ENCODE peak calls at places on chromosomes 3 and 15, in five cellular contexts. U is endothelial cell of umbilical vein, H is neural progenitor cell, C is astrocyte, B is GM23248. L is an unnamed sample.

GRCh38 chr15:58484794-58485600 is 53.2 kb downstream of the LIPC start:
- DNase-seq in U (no peak), H (no peak), B (no peak), C (no peak), L (no peak)

GRCh38 chr15:38972831-38973230 is 408.2 kb upstream of the RASGRP1 start:
- DNase-seq in C (peak; percentile 44), U (no peak), H (no peak), B (peak; percentile 15), L (peak; percentile 61)

GRCh38 chr15:32802296-32802936 is 84.6 kb downstream of the GREM1 start:
- DNase-seq in U (no peak), B (peak; percentile 79), C (peak; percentile 99), H (no peak), L (peak; percentile 95)

GRCh38 chr3:13282986-13283876 is 136.9 kb downstream of the NUP210 start:
- DNase-seq in H (peak; percentile 70), B (peak; percentile 40), C (no peak), U (no peak), L (peak; percentile 21)

GRCh38 chr3:134463676-134464611 is 21.8 kb downstream of the ANAPC13 start:
- DNase-seq in C (peak; percentile 99), B (peak; percentile 98), H (peak; percentile 92), U (no peak), L (peak; percentile 99)

GRCh38 chr3:173739716-173740115 is 342.2 kb downstream of the NLGN1 start:
- DNase-seq in H (no peak), C (peak; percentile 56), U (peak; percentile 83), B (no peak), L (peak; percentile 72)

GRCh38 chr3:177597325-177598109 is 400.2 kb upstream of the TBL1XR1 start:
- DNase-seq in B (peak; percentile 90), C (peak; percentile 99), U (peak; percentile 65), H (no peak), L (peak; percentile 85)

GRCh38 chr3:147740928-147741327 is 331.8 kb downstream of the ZIC1 start:
- DNase-seq in B (no peak), C (no peak), H (no peak), U (no peak), L (no peak)

GRCh38 chr15:42363487-42363886 is 4.2 kb downstream of the CAPN3 start:
- DNase-seq in U (no peak), H (no peak), C (no peak), B (no peak), L (no peak)

GRCh38 chr3:128879991-128880390 is 571 bp downstream of the ACAD9 start:
- DNase-seq in U (no peak), C (no peak), B (no peak), H (no peak), L (no peak)

GRCh38 chr3:10988003-10988402 is 4.5 kb upstream of the SLC6A1 start:
- DNase-seq in H (no peak), B (no peak), U (no peak), C (no peak), L (no peak)

GRCh38 chr15:63060699-63061098 is 18.2 kb downstream of the TPM1 start:
- DNase-seq in C (no peak), B (no peak), U (no peak), H (no peak), L (no peak)

GRCh38 chr15:52674831-52675230 is 4.4 kb downstream of the ATOSA start:
- DNase-seq in C (no peak), U (no peak), H (no peak), B (no peak), L (no peak)

GRCh38 chr15:51667478-51667877 is 13.8 kb upstream of the SCG3 start:
- DNase-seq in U (no peak), C (no peak), B (no peak), H (no peak), L (no peak)

GRCh38 chr15:91135201-91136130 is 35.4 kb downstream of the SV2B start:
- DNase-seq in C (no peak), B (no peak), U (no peak), H (no peak), L (no peak)

GRCh38 chr3:58899159-58899952 is 150.5 kb downstream of the CFAP20DC start:
- DNase-seq in H (no peak), C (peak; percentile 36), B (peak; percentile 12), U (peak; percentile 80), L (no peak)

GRCh38 chr3:132972333-132972732 is 65.9 kb upstream of the TMEM108 start:
- DNase-seq in H (no peak), B (peak; percentile 17), C (peak; percentile 25), U (no peak), L (no peak)

GRCh38 chr15:63483521-63484371 is 20.6 kb upstream of the USP3 start:
- DNase-seq in C (no peak), B (no peak), H (no peak), U (peak; percentile 51), L (no peak)

GRCh38 chr3:62632510-62633294 is 242.5 kb downstream of the CADPS start:
- DNase-seq in H (peak; percentile 28), U (no peak), C (no peak), B (no peak), L (no peak)

GRCh38 chr15:57216288-57216687 is 160.0 kb upstream of the CGNL1 start:
- DNase-seq in U (peak; percentile 68), C (peak; percentile 91), H (peak; percentile 38), B (peak; percentile 88), L (peak; percentile 92)

GRCh38 chr15:57220220-57220619 is 156.1 kb upstream of the CGNL1 start:
- DNase-seq in C (peak; percentile 71), H (no peak), B (peak; percentile 86), U (peak; percentile 44), L (peak; percentile 77)

GRCh38 chr15:57215371-57215770 is 160.9 kb upstream of the CGNL1 start:
- DNase-seq in C (no peak), U (no peak), H (no peak), B (peak; percentile 29), L (peak; percentile 23)

GRCh38 chr15:57217716-57218598 is 158.3 kb upstream of the CGNL1 start:
- DNase-seq in C (peak; percentile 67), H (peak; percentile 71), U (peak; percentile 27), B (peak; percentile 48), L (peak; percentile 29)

DNA sequence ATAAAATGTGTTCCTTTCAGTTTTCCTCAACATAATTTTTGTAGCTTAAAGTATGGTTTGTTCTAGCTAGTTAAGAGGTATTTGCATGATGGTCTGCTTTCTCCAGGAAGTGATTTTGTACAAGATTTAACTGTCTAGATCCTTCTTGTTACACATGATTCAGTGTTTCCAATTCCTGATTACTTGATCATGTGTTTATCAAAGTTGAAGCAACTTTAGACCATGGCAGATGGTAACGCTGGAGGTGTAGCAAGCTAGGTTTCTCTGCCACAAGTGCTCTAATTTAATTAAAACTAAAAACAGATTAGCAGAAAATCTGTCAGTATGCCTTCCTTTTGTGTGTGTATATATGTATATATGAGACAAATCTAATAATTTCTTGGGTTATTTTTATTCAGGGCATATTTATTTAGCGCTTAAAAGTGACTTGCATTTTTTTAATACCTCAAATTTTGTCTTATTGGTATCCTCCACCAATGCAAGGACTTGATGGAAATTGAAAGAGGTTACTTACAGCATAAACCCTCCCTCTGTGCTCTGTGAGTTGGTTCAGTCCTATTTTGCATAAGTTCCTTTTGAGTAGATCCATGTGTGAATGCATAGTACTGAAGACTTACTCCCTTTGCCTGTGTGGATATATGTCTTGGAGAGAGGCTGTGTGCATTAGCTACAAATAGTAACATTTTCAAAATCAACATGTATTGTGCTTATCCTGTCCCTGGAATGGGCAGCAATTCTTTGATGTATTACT is 157.3 kb upstream of the CGNL1 start:
- DNase-seq in H (peak; percentile 70), B (peak; percentile 80), U (peak; percentile 56), C (peak; percentile 98), L (peak; percentile 98)
- H3K9ac ChIP-seq in H (no peak overlapping the region), B (peak overlapping the region; percentile 56), U (no peak overlapping the region), C (peak overlapping the region; percentile 71), L (no peak overlapping the region)

GRCh38 chr3:73259841-73260240 is 198.4 kb downstream of the EBLN2 start:
- DNase-seq in B (peak; percentile 31), H (no peak), C (peak; percentile 13), U (no peak), L (no peak)
- H3K4me3 ChIP-seq in B (no peak overlapping the region), H (no peak overlapping the region), C (no peak overlapping the region), U (no peak overlapping the region), L (no peak overlapping the region)

DNA sequence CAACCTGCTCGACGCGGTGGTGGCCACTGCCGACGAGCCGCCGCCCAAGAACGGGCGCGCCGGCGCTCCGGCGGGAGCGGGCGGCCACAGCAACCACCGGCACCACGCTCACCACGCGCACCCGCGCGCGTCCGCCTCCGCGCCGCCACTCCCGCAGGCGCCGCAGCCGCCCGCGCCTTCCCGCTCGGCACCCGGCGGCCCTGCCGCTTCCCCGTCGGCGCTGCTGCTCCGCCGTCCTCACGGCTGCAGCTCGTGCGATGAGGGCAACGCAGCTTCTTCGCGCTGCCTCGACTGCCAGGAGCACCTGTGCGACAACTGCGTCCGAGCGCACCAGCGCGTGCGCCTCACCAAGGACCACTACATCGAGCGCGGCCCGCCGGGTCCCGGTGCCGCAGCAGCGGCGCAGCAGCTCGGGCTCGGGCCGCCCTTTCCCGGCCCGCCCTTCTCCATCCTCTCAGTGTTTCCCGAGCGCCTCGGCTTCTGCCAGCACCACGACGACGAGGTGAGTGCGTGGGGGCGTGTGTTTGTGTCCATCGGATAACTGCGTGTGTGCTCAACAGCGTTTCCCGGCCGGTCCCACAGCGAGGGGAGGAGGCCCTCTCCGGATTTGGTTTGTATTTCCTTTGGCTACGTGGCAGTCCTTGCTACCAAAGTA is 761 bp downstream of the TRIM71 start:
- DNase-seq in H (peak; percentile 48), B (no peak), U (no peak), C (no peak), L (no peak)
- TF ChIP-seq EZH2 in H (no peak), B (no peak), U (peak; percentile 89), C (peak; percentile 96), L (peak; percentile 93)

GRCh38 chr15:40746916-40747418 is 8.1 kb downstream of the RMDN3 start:
- DNase-seq in C (no peak), H (no peak), U (no peak), B (peak; percentile 40), L (no peak)
- H3K9ac ChIP-seq in C (no peak overlapping the region), H (no peak overlapping the region), U (no peak overlapping the region), B (no peak overlapping the region), L (no peak overlapping the region)

DNA sequence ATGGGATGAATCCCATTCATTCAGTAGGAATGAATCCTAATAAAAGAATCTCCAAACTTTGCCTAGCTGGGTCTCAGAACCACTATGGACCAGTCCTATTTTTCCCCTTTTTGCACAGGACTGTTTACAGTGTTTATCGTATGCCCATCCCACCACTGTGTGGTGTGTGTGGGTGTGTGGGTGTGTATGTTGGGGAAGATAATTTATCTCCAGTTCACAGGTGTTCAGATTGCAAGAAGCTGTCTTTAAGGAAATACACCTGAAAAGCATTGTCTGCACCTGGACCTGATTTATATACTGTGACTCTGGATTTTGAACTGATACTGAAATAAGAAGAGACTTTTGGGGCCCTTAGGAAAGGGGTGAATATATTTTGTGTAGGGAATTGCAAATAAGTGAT is 24.7 kb upstream of the SHF start:
- DNase-seq in C (no peak), U (no peak), B (no peak), H (no peak), L (no peak)
- H3K4me3 ChIP-seq in C (no peak overlapping the region), U (no peak overlapping the region), B (no peak overlapping the region), H (no peak overlapping the region), L (no peak overlapping the region)

GRCh38 chr3:25502233-25502632 is 74.2 kb downstream of the RARB start:
- DNase-seq in H (no peak), C (no peak), U (no peak), B (no peak), L (no peak)
- TF ChIP-seq EZH2 in H (no peak), C (no peak), U (no peak), B (no peak), L (no peak)